ENCODE peak calls at places on chromosomes 11 and 22, in eight cellular contexts. G is GM12891, Q is K562, J is prostate gland, P is body of pancreas, H is transverse colon, N is IMR-90, X is thyroid gland. E is an unnamed sample.

GRCh38 chr22:30821381-30821780 is 126.7 kb downstream of the OSBP2 start:
- DNase-seq in Q (no peak), N (no peak), J (no peak), H (no peak), P (no peak), X (no peak), G (no peak), E (no peak)

GRCh38 chr11:78689558-78690153 is 115.0 kb upstream of the NARS2 start:
- DNase-seq in J (no peak), P (no peak), G (no peak), H (no peak), Q (no peak), N (no peak), X (peak), E (no peak)

GRCh38 chr22:36467042-36467810 is 14.2 kb downstream of the TXN2 start:
- DNase-seq in X (peak), H (no peak), N (peak), G (no peak), Q (no peak), J (no peak), P (peak), E (no peak)

GRCh38 chr11:44606472-44606871 is 41.0 kb downstream of the CD82 start:
- DNase-seq in N (no peak), X (no peak), P (no peak), G (no peak), Q (no peak), H (no peak), J (no peak), E (no peak)

GRCh38 chr22:46934746-46935491 is 172.5 kb downstream of the TBC1D22A start:
- DNase-seq in X (peak), P (peak), G (no peak), J (no peak), H (peak), Q (peak), N (peak), E (peak)

GRCh38 chr22:44582016-44582415 is 84.0 kb upstream of the RTL6 start:
- DNase-seq in N (no peak), X (no peak), P (no peak), J (no peak), H (no peak), G (no peak), Q (no peak), E (no peak)

GRCh38 chr11:197741-198235 is 4.9 kb downstream of the SCGB1C1 start:
- DNase-seq in N (no peak), G (no peak), J (no peak), Q (no peak), X (no peak), H (no peak), P (no peak), E (no peak)

GRCh38 chr11:119470316-119471266 is 47.6 kb upstream of the THY1 start:
- DNase-seq in H (no peak), Q (no peak), N (peak), J (no peak), X (no peak), G (no peak), P (no peak), E (no peak)

GRCh38 chr11:110070176-110070575 is 23.0 kb upstream of the ZC3H12C start:
- DNase-seq in N (no peak), G (no peak), P (no peak), X (no peak), Q (no peak), H (no peak), J (no peak), E (no peak)

GRCh38 chr11:111419181-111419580 is 40.1 kb upstream of the POU2AF1 start:
- DNase-seq in P (no peak), J (no peak), Q (no peak), X (no peak), H (no peak), N (no peak), G (no peak), E (no peak)

GRCh38 chr11:100637706-100638105 is 49.4 kb upstream of the ARHGAP42 start:
- DNase-seq in H (no peak), J (no peak), P (no peak), G (no peak), N (no peak), X (no peak), Q (no peak), E (no peak)

GRCh38 chr22:30824711-30825110 is 130.0 kb downstream of the OSBP2 start:
- DNase-seq in J (no peak), Q (no peak), P (no peak), X (no peak), N (no peak), H (no peak), G (no peak), E (no peak)

GRCh38 chr11:3189886-3190583 is 24.9 kb upstream of the OSBPL5 start:
- DNase-seq in X (no peak), H (no peak), Q (no peak), J (no peak), G (no peak), P (no peak), N (no peak), E (no peak)

GRCh38 chr11:111457731-111458368 is 54.3 kb downstream of the BTG4 start:
- DNase-seq in X (no peak), Q (no peak), G (no peak), J (no peak), P (no peak), N (no peak), H (no peak), E (no peak)

GRCh38 chr22:48305726-48306235 is 1521.9 kb downstream of the BRD1 start:
- DNase-seq in G (no peak), P (no peak), X (no peak), H (no peak), Q (no peak), J (no peak), N (no peak), E (no peak)

GRCh38 chr11:8832571-8833260 is 78.3 kb upstream of the AKIP1 start:
- DNase-seq in Q (no peak), G (no peak), P (no peak), H (no peak), N (peak), J (no peak), X (peak), E (no peak)

GRCh38 chr22:27625769-27626674 is 175.5 kb downstream of the MN1 start:
- DNase-seq in J (no peak), X (no peak), H (no peak), P (no peak), N (no peak), G (no peak), Q (no peak), E (no peak)

GRCh38 chr11:35227551-35228341 is 88.8 kb downstream of the CD44 start:
- DNase-seq in P (no peak), Q (no peak), H (no peak), N (peak), J (no peak), G (no peak), X (no peak), E (peak)

GRCh38 chr11:61290905-61291690 is 4.0 kb downstream of the VWCE start:
- DNase-seq in X (no peak), Q (no peak), P (no peak), H (no peak), J (no peak), G (no peak), N (no peak), E (peak)

GRCh38 chr11:6606471-6607189 is 3.1 kb downstream of the ILK start:
- DNase-seq in Q (peak), X (peak), G (no peak), N (peak), H (peak), P (peak), J (peak), E (peak)

GRCh38 chr11:47377571-47378010 is 756 bp downstream of the SPI1 start:
- DNase-seq in N (no peak), G (no peak), P (no peak), J (no peak), X (no peak), Q (peak), H (no peak), E (peak)

GRCh38 chr11:13440100-13440855 is 22.7 kb downstream of the BTBD10 start:
- DNase-seq in N (peak), G (no peak), H (peak), Q (no peak), X (no peak), J (peak), P (peak), E (no peak)

GRCh38 chr11:89203814-89204213 is 26.1 kb downstream of the TYR start:
- DNase-seq in X (no peak), G (no peak), N (no peak), J (no peak), H (no peak), Q (no peak), P (no peak), E (no peak)

GRCh38 chr11:110430267-110431211 is 791 bp downstream of the FDX1 start:
- DNase-seq in G (peak), N (peak), X (peak), J (peak), Q (no peak), H (peak), P (peak), E (peak)

GRCh38 chr22:36977401-36977861 is 41.8 kb downstream of the TST start:
- DNase-seq in H (peak), Q (peak), J (peak), X (peak), P (peak), G (peak), N (peak), E (peak)

GRCh38 chr11:66564984-66565383 is 3.4 kb downstream of the CTSF start:
- DNase-seq in G (no peak), Q (no peak), P (no peak), J (no peak), N (no peak), H (no peak), X (no peak), E (no peak)

GRCh38 chr11:76614471-76615183 is 55.9 kb downstream of the LRRC32 start:
- DNase-seq in H (no peak), G (no peak), J (no peak), N (no peak), Q (no peak), P (no peak), X (peak), E (no peak)

GRCh38 chr22:32378703-32379272 is 21.1 kb downstream of the RFPL3 start:
- DNase-seq in X (peak), P (no peak), Q (peak), N (peak), G (no peak), H (peak), J (no peak), E (peak)

GRCh38 chr11:999009-999408 is 37.5 kb downstream of the MUC6 start:
- DNase-seq in X (no peak), J (no peak), P (no peak), H (no peak), G (no peak), N (no peak), Q (no peak), E (no peak)

GRCh38 chr11:61922539-61922938 is 5.2 kb upstream of the RAB3IL1 start:
- DNase-seq in H (peak), P (peak), J (no peak), G (no peak), N (peak), Q (peak), X (no peak), E (peak)

GRCh38 chr22:24810043-24810749 is 4.2 kb downstream of the SGSM1 start:
- DNase-seq in H (no peak), X (no peak), N (no peak), G (no peak), P (no peak), J (peak), Q (no peak), E (no peak)

GRCh38 chr11:8715501-8715900 is 32.9 kb downstream of the RPL27A start:
- DNase-seq in G (no peak), H (no peak), N (no peak), J (no peak), Q (no peak), P (no peak), X (no peak), E (no peak)

GRCh38 chr11:34395916-34396555 is 38.2 kb upstream of the ABTB2 start:
- DNase-seq in H (no peak), X (no peak), J (peak), Q (no peak), N (peak), P (no peak), G (no peak), E (no peak)

GRCh38 chr22:37298748-37299495 is 16.6 kb downstream of the CYTH4 start:
- DNase-seq in H (peak), J (no peak), P (no peak), N (no peak), X (no peak), Q (no peak), G (no peak), E (no peak)

GRCh38 chr11:11444800-11445126 is 91.7 kb upstream of the CSNK2A3 start:
- DNase-seq in X (no peak), J (no peak), P (no peak), H (no peak), Q (no peak), N (no peak), G (no peak), E (no peak)

GRCh38 chr11:11444027-11444799 is 91.2 kb upstream of the CSNK2A3 start:
- DNase-seq in N (peak), H (no peak), X (peak), P (peak), G (no peak), J (peak), Q (no peak), E (no peak)

GRCh38 chr11:11441091-11441490 is 88.0 kb upstream of the CSNK2A3 start:
- DNase-seq in Q (no peak), H (no peak), P (no peak), G (no peak), J (no peak), N (no peak), X (no peak), E (no peak)

GRCh38 chr11:11441516-11441915 is 88.5 kb upstream of the CSNK2A3 start:
- DNase-seq in N (no peak), J (no peak), X (no peak), Q (no peak), P (no peak), H (no peak), G (no peak), E (no peak)

GRCh38 chr11:11442791-11443190 is 89.7 kb upstream of the CSNK2A3 start:
- DNase-seq in N (no peak), X (peak), J (no peak), P (no peak), Q (no peak), G (no peak), H (no peak), E (peak)
- TF ChIP-seq POLR2A in N (no peak), X (no peak), J (no peak), P (no peak), Q (no peak), G (no peak), H (no peak), E (no peak)

GRCh38 chr11:71239581-71239980 is 12.8 kb downstream of the SHANK2 start:
- DNase-seq in H (no peak), J (no peak), P (no peak), Q (no peak), N (no peak), G (no peak), X (no peak), E (no peak)

GRCh38 chr11:71240061-71240690 is 12.2 kb downstream of the SHANK2 start:
- DNase-seq in Q (no peak), G (no peak), J (no peak), P (no peak), X (no peak), N (no peak), H (no peak), E (no peak)

GRCh38 chr11:71241721-71242259 is 10.6 kb downstream of the SHANK2 start:
- DNase-seq in J (no peak), X (no peak), P (no peak), N (no peak), G (no peak), H (no peak), Q (no peak), E (no peak)

GRCh38 chr11:71238941-71239340 is 13.4 kb downstream of the SHANK2 start:
- DNase-seq in Q (no peak), X (no peak), P (no peak), N (no peak), J (no peak), G (no peak), H (no peak), E (no peak)

DNA sequence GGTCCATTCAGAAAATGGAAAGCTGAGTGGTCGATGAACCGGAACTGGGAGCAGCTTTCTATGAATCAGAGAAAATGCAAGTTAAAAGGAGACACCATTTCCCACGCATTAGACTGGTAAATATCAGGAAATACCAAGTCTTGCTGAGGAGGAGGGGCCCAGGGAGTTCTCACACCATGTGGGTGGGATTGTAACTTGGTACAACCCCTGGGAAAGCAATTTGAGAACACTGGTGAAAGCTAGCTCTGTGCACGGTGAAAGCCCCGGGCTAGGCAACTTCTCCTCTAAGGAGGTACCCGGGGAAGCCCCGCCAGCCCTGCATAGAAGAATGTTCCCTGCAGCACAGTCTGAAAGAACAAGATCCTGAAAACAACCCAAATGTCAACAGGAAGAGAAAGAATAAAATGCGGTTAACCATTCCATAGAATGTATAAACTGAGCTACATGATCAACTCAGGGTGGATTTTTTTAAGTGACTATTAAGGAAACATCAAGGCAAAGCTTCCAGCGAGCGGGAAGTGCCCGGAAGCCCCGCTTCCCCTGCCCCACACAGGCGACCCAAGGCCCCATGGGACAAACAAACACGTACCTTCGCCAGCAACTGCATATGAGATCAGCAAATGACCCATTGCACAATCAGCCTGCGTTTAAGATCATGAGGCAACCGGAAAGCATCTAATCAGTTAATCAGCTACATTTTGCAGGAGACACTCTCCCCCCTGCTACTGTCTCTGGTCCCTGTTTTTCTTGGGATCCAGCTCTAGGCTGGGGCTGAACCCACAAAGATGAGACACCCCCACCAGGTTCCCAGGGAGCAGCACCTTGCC is 11.3 kb downstream of the SHANK2 start:
- DNase-seq in X (no peak), G (no peak), Q (no peak), P (peak), H (peak), N (peak), J (peak), E (no peak)
- TF ChIP-seq POLR2A in X (no peak), G (no peak), Q (no peak), P (peak), H (no peak), N (no peak), J (no peak), E (no peak)

DNA sequence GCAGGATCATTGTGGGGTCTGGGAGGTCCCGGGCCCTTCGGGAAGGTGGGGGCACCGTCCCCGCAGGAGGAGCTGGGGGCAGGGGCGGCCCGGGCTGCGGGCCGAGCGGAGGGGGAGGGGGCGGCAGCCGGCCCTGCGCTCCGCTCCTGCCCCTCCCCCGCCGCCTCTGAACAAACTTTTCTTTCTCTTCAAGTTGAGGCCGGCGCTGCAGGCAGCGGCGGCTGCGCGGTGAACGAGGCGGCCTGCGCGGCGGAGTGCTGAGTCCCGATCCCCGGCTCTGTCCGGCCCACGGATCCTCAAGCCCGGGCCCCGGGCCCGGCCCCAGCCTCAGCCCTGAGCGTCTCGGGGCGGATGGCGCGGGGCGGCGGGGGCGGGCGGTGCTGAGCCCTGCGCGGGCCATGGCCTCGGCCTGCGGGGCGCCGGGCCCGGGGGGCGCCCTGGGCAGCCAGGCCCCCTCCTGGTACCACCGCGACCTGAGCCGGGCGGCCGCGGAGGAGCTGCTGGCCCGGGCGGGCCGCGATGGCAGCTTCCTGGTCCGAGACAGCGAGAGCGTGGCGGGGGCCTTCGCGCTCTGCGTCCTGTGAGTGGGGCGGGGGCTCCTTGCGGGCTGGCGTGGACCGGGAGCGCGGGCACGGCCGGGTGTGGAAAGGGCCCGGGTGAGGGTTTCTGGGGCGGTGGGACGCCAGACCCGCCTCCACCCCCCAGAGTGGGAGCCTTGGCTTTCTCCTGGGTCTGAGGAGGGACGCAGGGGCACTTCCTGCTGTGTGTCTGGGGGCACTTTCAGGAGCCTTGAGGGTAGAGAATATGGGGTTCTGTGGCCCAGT is at the start of gene INPPL1:
- DNase-seq in X (peak), Q (peak), J (peak), G (no peak), N (no peak), P (peak), H (peak), E (peak)
- TF ChIP-seq POLR2A in X (no peak), Q (no peak), J (peak), G (no peak), N (no peak), P (no peak), H (no peak), E (no peak)

GRCh38 chr22:40347300-40347699 is 1.0 kb downstream of the ADSL start:
- DNase-seq in N (no peak), H (no peak), Q (no peak), P (no peak), X (no peak), J (no peak), G (no peak), E (peak)

GRCh38 chr22:40345271-40345670 is 1.0 kb upstream of the ADSL start:
- DNase-seq in P (no peak), Q (no peak), G (no peak), H (peak), N (peak), J (no peak), X (no peak), E (no peak)

GRCh38 chr22:40348025-40348658 is 1.8 kb downstream of the ADSL start:
- DNase-seq in N (peak), H (peak), P (peak), G (peak), J (peak), Q (peak), X (peak), E (peak)

GRCh38 chr22:40345801-40346177 is 511 bp upstream of the ADSL start:
- DNase-seq in N (no peak), G (no peak), X (no peak), P (peak), J (no peak), Q (peak), H (peak), E (peak)

GRCh38 chr22:40346178-40347064 is at the start of gene ADSL:
- DNase-seq in G (peak), X (peak), N (peak), J (peak), Q (peak), P (peak), H (peak), E (peak)
- TF ChIP-seq POLR2A in G (peak), X (no peak), N (peak), J (peak), Q (peak), P (peak), H (peak), E (peak)

DNA sequence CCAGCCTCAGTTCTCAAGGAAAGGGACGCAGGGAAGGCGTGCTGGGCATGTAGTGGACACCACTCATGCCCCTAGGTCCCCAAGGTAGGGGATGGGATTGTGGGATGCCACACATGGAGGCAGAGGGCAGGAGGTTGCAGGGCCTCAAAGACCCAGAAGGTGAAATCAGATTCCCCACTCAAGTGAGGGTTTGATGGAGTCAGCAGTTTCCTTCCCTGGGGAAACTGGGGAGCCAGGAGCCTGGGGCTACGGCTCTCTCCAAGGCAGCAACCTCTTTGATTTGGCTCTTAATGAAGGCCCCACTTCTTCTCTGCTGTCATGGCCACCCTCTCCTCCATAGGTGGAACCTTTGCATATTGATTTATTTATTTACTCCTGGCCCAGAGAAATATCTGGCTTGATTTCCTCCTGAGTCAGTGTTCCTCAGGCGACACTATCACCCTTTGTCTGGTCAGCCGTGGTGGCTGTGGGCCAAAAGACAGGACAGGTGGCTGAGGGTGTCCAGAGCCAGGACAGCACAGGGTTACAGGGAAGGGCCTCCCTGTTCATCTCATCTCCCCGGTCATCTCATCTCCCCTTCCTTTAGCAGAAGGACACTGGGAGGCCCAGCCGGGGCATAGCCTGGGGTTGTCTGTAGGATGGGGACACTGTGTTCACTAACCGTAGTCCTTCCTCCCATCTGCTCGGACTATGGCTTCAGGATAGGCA is 9.6 kb downstream of the GNAZ start:
- DNase-seq in X (no peak), J (no peak), Q (peak), H (no peak), G (no peak), P (no peak), N (no peak), E (no peak)
- TF ChIP-seq POLR2A in X (no peak), J (no peak), Q (no peak), H (no peak), G (no peak), P (no peak), N (no peak), E (no peak)